ENCODE peak calls at places on chromosome 5, in ten cellular contexts. One of them, this sample, is unnamed.

GRCh38 chr5:37370550-37370863 is 399 bp downstream of the NUP155 start:
- DNase-seq in brain microvascular endothelial cell: no peak
- DNase-seq in activated CD4-positive, alpha-beta T cell treated with anti-CD3 and anti-CD28 coated beads, Interleukin-2, amount 10 ng/mL, durations not matched to agents 24 days and 14 days: no peak
- DNase-seq in ELR: peak; percentile 8
- DNase-seq in G401: no peak
- DNase-seq in fibroblast of the aortic adventitia: no peak
- DNase-seq in T follicular helper cell: no peak
- DNase-seq in IMR-90: no peak
- DNase-seq in tibial artery: no peak
- DNase-seq in stimulated activated CD4-positive, alpha-beta T cell treated with anti-CD3 and anti-CD28 coated beads, TNF-alpha, amount 100 ng/mL, for 24 hours: no peak
- DNase-seq in this sample: no peak

GRCh38 chr5:142853682-142854081 is 83.5 kb downstream of the ARHGAP26 start:
- DNase-seq in brain microvascular endothelial cell: no peak
- DNase-seq in activated CD4-positive, alpha-beta T cell treated with anti-CD3 and anti-CD28 coated beads, Interleukin-2, amount 10 ng/mL, durations not matched to agents 24 days and 14 days: no peak
- DNase-seq in ELR: no peak
- DNase-seq in G401: no peak
- DNase-seq in fibroblast of the aortic adventitia: no peak
- DNase-seq in T follicular helper cell: no peak
- DNase-seq in IMR-90: no peak
- DNase-seq in tibial artery: no peak
- DNase-seq in stimulated activated CD4-positive, alpha-beta T cell treated with anti-CD3 and anti-CD28 coated beads, TNF-alpha, amount 100 ng/mL, for 24 hours: no peak
- DNase-seq in this sample: no peak

GRCh38 chr5:166349036-166349435 is 1942.4 kb upstream of the WWC1 start:
- DNase-seq in brain microvascular endothelial cell: no peak
- DNase-seq in activated CD4-positive, alpha-beta T cell treated with anti-CD3 and anti-CD28 coated beads, Interleukin-2, amount 10 ng/mL, durations not matched to agents 24 days and 14 days: no peak
- DNase-seq in ELR: no peak
- DNase-seq in G401: no peak
- DNase-seq in fibroblast of the aortic adventitia: no peak
- DNase-seq in T follicular helper cell: no peak
- DNase-seq in IMR-90: no peak
- DNase-seq in tibial artery: no peak
- DNase-seq in stimulated activated CD4-positive, alpha-beta T cell treated with anti-CD3 and anti-CD28 coated beads, TNF-alpha, amount 100 ng/mL, for 24 hours: no peak
- DNase-seq in this sample: no peak

GRCh38 chr5:125311743-125312142 is 565.3 kb upstream of the ZNF608 start:
- DNase-seq in brain microvascular endothelial cell: peak; percentile 21
- DNase-seq in activated CD4-positive, alpha-beta T cell treated with anti-CD3 and anti-CD28 coated beads, Interleukin-2, amount 10 ng/mL, durations not matched to agents 24 days and 14 days: no peak
- DNase-seq in ELR: peak; percentile 95
- DNase-seq in G401: no peak
- DNase-seq in fibroblast of the aortic adventitia: peak; percentile 93
- DNase-seq in T follicular helper cell: no peak
- DNase-seq in IMR-90: peak; percentile 94
- DNase-seq in tibial artery: no peak
- DNase-seq in stimulated activated CD4-positive, alpha-beta T cell treated with anti-CD3 and anti-CD28 coated beads, TNF-alpha, amount 100 ng/mL, for 24 hours: no peak
- DNase-seq in this sample: peak; percentile 55

GRCh38 chr5:94544031-94544650 is 74.3 kb downstream of the KIAA0825 start:
- DNase-seq in brain microvascular endothelial cell: peak; percentile 14
- DNase-seq in activated CD4-positive, alpha-beta T cell treated with anti-CD3 and anti-CD28 coated beads, Interleukin-2, amount 10 ng/mL, durations not matched to agents 24 days and 14 days: no peak
- DNase-seq in ELR: no peak
- DNase-seq in G401: no peak
- DNase-seq in fibroblast of the aortic adventitia: peak; percentile 23
- DNase-seq in T follicular helper cell: no peak
- DNase-seq in IMR-90: peak; percentile 15
- DNase-seq in tibial artery: no peak
- DNase-seq in stimulated activated CD4-positive, alpha-beta T cell treated with anti-CD3 and anti-CD28 coated beads, TNF-alpha, amount 100 ng/mL, for 24 hours: no peak
- DNase-seq in this sample: peak; percentile 29

GRCh38 chr5:159905496-159905895 is 10.8 kb upstream of the ADRA1B start:
- DNase-seq in brain microvascular endothelial cell: peak; percentile 88
- DNase-seq in activated CD4-positive, alpha-beta T cell treated with anti-CD3 and anti-CD28 coated beads, Interleukin-2, amount 10 ng/mL, durations not matched to agents 24 days and 14 days: no peak
- DNase-seq in ELR: peak; percentile 98
- DNase-seq in G401: no peak
- DNase-seq in fibroblast of the aortic adventitia: peak; percentile 65
- DNase-seq in T follicular helper cell: no peak
- DNase-seq in IMR-90: peak; percentile 86
- DNase-seq in tibial artery: no peak
- DNase-seq in stimulated activated CD4-positive, alpha-beta T cell treated with anti-CD3 and anti-CD28 coated beads, TNF-alpha, amount 100 ng/mL, for 24 hours: no peak
- DNase-seq in this sample: peak; percentile 90

GRCh38 chr5:23994581-23995370 is 487.4 kb downstream of the PRDM9 start:
- DNase-seq in brain microvascular endothelial cell: no peak
- DNase-seq in activated CD4-positive, alpha-beta T cell treated with anti-CD3 and anti-CD28 coated beads, Interleukin-2, amount 10 ng/mL, durations not matched to agents 24 days and 14 days: no peak
- DNase-seq in ELR: no peak
- DNase-seq in G401: no peak
- DNase-seq in fibroblast of the aortic adventitia: no peak
- DNase-seq in T follicular helper cell: no peak
- DNase-seq in IMR-90: no peak
- DNase-seq in tibial artery: no peak
- DNase-seq in stimulated activated CD4-positive, alpha-beta T cell treated with anti-CD3 and anti-CD28 coated beads, TNF-alpha, amount 100 ng/mL, for 24 hours: no peak
- DNase-seq in this sample: no peak

GRCh38 chr5:158303261-158303660 is 444.3 kb upstream of the CLINT1 start:
- DNase-seq in brain microvascular endothelial cell: no peak
- DNase-seq in activated CD4-positive, alpha-beta T cell treated with anti-CD3 and anti-CD28 coated beads, Interleukin-2, amount 10 ng/mL, durations not matched to agents 24 days and 14 days: no peak
- DNase-seq in ELR: no peak
- DNase-seq in G401: no peak
- DNase-seq in fibroblast of the aortic adventitia: no peak
- DNase-seq in T follicular helper cell: no peak
- DNase-seq in IMR-90: no peak
- DNase-seq in tibial artery: no peak
- DNase-seq in stimulated activated CD4-positive, alpha-beta T cell treated with anti-CD3 and anti-CD28 coated beads, TNF-alpha, amount 100 ng/mL, for 24 hours: no peak
- DNase-seq in this sample: no peak

GRCh38 chr5:1174122-1174936 is 27.1 kb upstream of the SLC6A19 start:
- DNase-seq in brain microvascular endothelial cell: peak; percentile 66
- DNase-seq in activated CD4-positive, alpha-beta T cell treated with anti-CD3 and anti-CD28 coated beads, Interleukin-2, amount 10 ng/mL, durations not matched to agents 24 days and 14 days: peak; percentile 83
- DNase-seq in ELR: peak; percentile 62
- DNase-seq in G401: peak; percentile 11
- DNase-seq in fibroblast of the aortic adventitia: peak; percentile 82
- DNase-seq in T follicular helper cell: no peak
- DNase-seq in IMR-90: peak; percentile 74
- DNase-seq in tibial artery: no peak
- DNase-seq in stimulated activated CD4-positive, alpha-beta T cell treated with anti-CD3 and anti-CD28 coated beads, TNF-alpha, amount 100 ng/mL, for 24 hours: peak; percentile 56
- DNase-seq in this sample: peak; percentile 82

GRCh38 chr5:95446560-95447221 is 55.5 kb downstream of the FAM81B start:
- DNase-seq in brain microvascular endothelial cell: no peak
- DNase-seq in activated CD4-positive, alpha-beta T cell treated with anti-CD3 and anti-CD28 coated beads, Interleukin-2, amount 10 ng/mL, durations not matched to agents 24 days and 14 days: no peak
- DNase-seq in ELR: peak; percentile 36
- DNase-seq in G401: no peak
- DNase-seq in fibroblast of the aortic adventitia: peak; percentile 21
- DNase-seq in T follicular helper cell: no peak
- DNase-seq in IMR-90: peak; percentile 7
- DNase-seq in tibial artery: no peak
- DNase-seq in stimulated activated CD4-positive, alpha-beta T cell treated with anti-CD3 and anti-CD28 coated beads, TNF-alpha, amount 100 ng/mL, for 24 hours: no peak
- DNase-seq in this sample: peak; percentile 65

GRCh38 chr5:36305571-36306326 is 4.0 kb upstream of the RANBP3L start:
- DNase-seq in brain microvascular endothelial cell: peak; percentile 33
- DNase-seq in activated CD4-positive, alpha-beta T cell treated with anti-CD3 and anti-CD28 coated beads, Interleukin-2, amount 10 ng/mL, durations not matched to agents 24 days and 14 days: peak; percentile 65
- DNase-seq in ELR: peak; percentile 60
- DNase-seq in G401: peak; percentile 78
- DNase-seq in fibroblast of the aortic adventitia: peak; percentile 71
- DNase-seq in T follicular helper cell: no peak
- DNase-seq in IMR-90: peak; percentile 38
- DNase-seq in tibial artery: peak; percentile 72
- DNase-seq in stimulated activated CD4-positive, alpha-beta T cell treated with anti-CD3 and anti-CD28 coated beads, TNF-alpha, amount 100 ng/mL, for 24 hours: peak; percentile 14
- DNase-seq in this sample: peak; percentile 71

GRCh38 chr5:176740131-176740701 is 70.1 kb upstream of the UNC5A start:
- DNase-seq in brain microvascular endothelial cell: no peak
- DNase-seq in activated CD4-positive, alpha-beta T cell treated with anti-CD3 and anti-CD28 coated beads, Interleukin-2, amount 10 ng/mL, durations not matched to agents 24 days and 14 days: no peak
- DNase-seq in ELR: no peak
- DNase-seq in G401: peak; percentile 56
- DNase-seq in fibroblast of the aortic adventitia: no peak
- DNase-seq in T follicular helper cell: no peak
- DNase-seq in IMR-90: no peak
- DNase-seq in tibial artery: peak; percentile 48
- DNase-seq in stimulated activated CD4-positive, alpha-beta T cell treated with anti-CD3 and anti-CD28 coated beads, TNF-alpha, amount 100 ng/mL, for 24 hours: no peak
- DNase-seq in this sample: no peak

GRCh38 chr5:37272564-37272963 is 23.4 kb upstream of the CPLANE1 start:
- DNase-seq in brain microvascular endothelial cell: no peak
- DNase-seq in activated CD4-positive, alpha-beta T cell treated with anti-CD3 and anti-CD28 coated beads, Interleukin-2, amount 10 ng/mL, durations not matched to agents 24 days and 14 days: no peak
- DNase-seq in ELR: peak; percentile 66
- DNase-seq in G401: no peak
- DNase-seq in fibroblast of the aortic adventitia: peak; percentile 49
- DNase-seq in T follicular helper cell: no peak
- DNase-seq in IMR-90: peak; percentile 2
- DNase-seq in tibial artery: no peak
- DNase-seq in stimulated activated CD4-positive, alpha-beta T cell treated with anti-CD3 and anti-CD28 coated beads, TNF-alpha, amount 100 ng/mL, for 24 hours: no peak
- DNase-seq in this sample: peak; percentile 73

GRCh38 chr5:83567741-83568530 is 96.4 kb downstream of the VCAN start:
- DNase-seq in brain microvascular endothelial cell: peak; percentile 79
- DNase-seq in activated CD4-positive, alpha-beta T cell treated with anti-CD3 and anti-CD28 coated beads, Interleukin-2, amount 10 ng/mL, durations not matched to agents 24 days and 14 days: no peak
- DNase-seq in ELR: peak; percentile 64
- DNase-seq in G401: no peak
- DNase-seq in fibroblast of the aortic adventitia: peak; percentile 98
- DNase-seq in T follicular helper cell: no peak
- DNase-seq in IMR-90: peak; percentile 93
- DNase-seq in tibial artery: no peak
- DNase-seq in stimulated activated CD4-positive, alpha-beta T cell treated with anti-CD3 and anti-CD28 coated beads, TNF-alpha, amount 100 ng/mL, for 24 hours: no peak
- DNase-seq in this sample: peak; percentile 93

GRCh38 chr5:6216516-6217075 is 161.8 kb downstream of the MED10 start:
- DNase-seq in brain microvascular endothelial cell: no peak
- DNase-seq in activated CD4-positive, alpha-beta T cell treated with anti-CD3 and anti-CD28 coated beads, Interleukin-2, amount 10 ng/mL, durations not matched to agents 24 days and 14 days: no peak
- DNase-seq in ELR: no peak
- DNase-seq in G401: no peak
- DNase-seq in fibroblast of the aortic adventitia: no peak
- DNase-seq in T follicular helper cell: no peak
- DNase-seq in IMR-90: no peak
- DNase-seq in tibial artery: no peak
- DNase-seq in stimulated activated CD4-positive, alpha-beta T cell treated with anti-CD3 and anti-CD28 coated beads, TNF-alpha, amount 100 ng/mL, for 24 hours: no peak
- DNase-seq in this sample: no peak

GRCh38 chr5:165981721-165982120 is 2309.7 kb upstream of the WWC1 start:
- DNase-seq in brain microvascular endothelial cell: no peak
- DNase-seq in activated CD4-positive, alpha-beta T cell treated with anti-CD3 and anti-CD28 coated beads, Interleukin-2, amount 10 ng/mL, durations not matched to agents 24 days and 14 days: no peak
- DNase-seq in ELR: no peak
- DNase-seq in G401: no peak
- DNase-seq in fibroblast of the aortic adventitia: no peak
- DNase-seq in T follicular helper cell: no peak
- DNase-seq in IMR-90: no peak
- DNase-seq in tibial artery: no peak
- DNase-seq in stimulated activated CD4-positive, alpha-beta T cell treated with anti-CD3 and anti-CD28 coated beads, TNF-alpha, amount 100 ng/mL, for 24 hours: no peak
- DNase-seq in this sample: no peak

GRCh38 chr5:113283558-113283957 is 151.2 kb downstream of the TSSK1B start:
- DNase-seq in brain microvascular endothelial cell: no peak
- DNase-seq in activated CD4-positive, alpha-beta T cell treated with anti-CD3 and anti-CD28 coated beads, Interleukin-2, amount 10 ng/mL, durations not matched to agents 24 days and 14 days: no peak
- DNase-seq in ELR: no peak
- DNase-seq in G401: no peak
- DNase-seq in fibroblast of the aortic adventitia: no peak
- DNase-seq in T follicular helper cell: no peak
- DNase-seq in IMR-90: no peak
- DNase-seq in tibial artery: no peak
- DNase-seq in stimulated activated CD4-positive, alpha-beta T cell treated with anti-CD3 and anti-CD28 coated beads, TNF-alpha, amount 100 ng/mL, for 24 hours: no peak
- DNase-seq in this sample: no peak

This sample was measured in astrocyte of the hippocampus.